ENCODE peak calls at places on chromosomes 2 and 18, in four cellular contexts. G is astrocyte of the cerebellum, C is astrocyte of the hippocampus, V is mucosa of gallbladder. X is an unnamed sample.

GRCh38 chr2:54084600-54084999 is 30.8 kb upstream of the ACYP2 start:
- DNase-seq in G (no peak), C (peak; percentile 31), V (no peak), X (no peak)

GRCh38 chr2:162265666-162266467 is 22.6 kb upstream of the FAP start:
- DNase-seq in G (no peak), C (no peak), V (no peak), X (no peak)

GRCh38 chr2:240640939-240641338 is 15.7 kb downstream of the GPR35 start:
- DNase-seq in G (no peak), V (no peak), C (peak; percentile 58), X (no peak)

GRCh38 chr18:72539861-72540260 is 4.3 kb downstream of the CBLN2 start:
- DNase-seq in C (no peak), V (no peak), G (no peak), X (no peak)

GRCh38 chr2:188813315-188813714 is 160.9 kb upstream of the COL3A1 start:
- DNase-seq in V (no peak), C (peak; percentile 6), G (peak; percentile 37), X (no peak)

GRCh38 chr2:23556929-23557328 is 171.9 kb downstream of the KLHL29 start:
- DNase-seq in V (no peak), G (no peak), C (no peak), X (no peak)

GRCh38 chr2:120803764-120804335 is 68.2 kb downstream of the GLI2 start:
- DNase-seq in C (peak; percentile 47), G (no peak), V (no peak), X (no peak)

GRCh38 chr2:54588244-54588899 is 132.2 kb downstream of the SPTBN1 start:
- DNase-seq in G (no peak), C (no peak), V (no peak), X (no peak)

GRCh38 chr2:222756362-222756831 is 84.9 kb downstream of the MOGAT1 start:
- DNase-seq in C (no peak), G (no peak), V (no peak), X (no peak)

GRCh38 chr2:211055438-211055837 is 499.0 kb downstream of the CPS1 start:
- DNase-seq in V (no peak), C (no peak), G (no peak), X (no peak)

GRCh38 chr2:157419031-157419580 is 24.8 kb downstream of the CYTIP start:
- DNase-seq in G (no peak), V (no peak), C (no peak), X (no peak)

GRCh38 chr18:75154259-75154658 is 54.7 kb downstream of the PTGR3 start:
- DNase-seq in C (no peak), G (no peak), V (no peak), X (no peak)

GRCh38 chr2:7866104-7866503 is 815.8 kb upstream of the ID2 start:
- DNase-seq in V (no peak), G (no peak), C (no peak), X (no peak)

GRCh38 chr2:218125626-218126080 is at the start of gene CXCR2:
- DNase-seq in V (no peak), G (no peak), C (no peak), X (no peak)

GRCh38 chr2:171347158-171347557 is 86.6 kb downstream of the METTL8 start:
- DNase-seq in G (no peak), C (peak; percentile 60), V (no peak), X (no peak)

GRCh38 chr2:186544255-186544675 is 45.6 kb upstream of the ITGAV start:
- DNase-seq in G (peak; percentile 76), C (peak; percentile 91), V (no peak), X (no peak)

GRCh38 chr2:241680827-241681599 is 5.6 kb downstream of the DTYMK start:
- DNase-seq in C (peak; percentile 90), G (peak; percentile 85), V (peak; percentile 25), X (no peak)

GRCh38 chr2:146451972-146452371 is 1392.9 kb upstream of the ACVR2A start:
- DNase-seq in C (no peak), V (no peak), G (no peak), X (no peak)

GRCh38 chr2:13040043-13040442 is 323.3 kb downstream of the TRIB2 start:
- DNase-seq in V (no peak), C (no peak), G (no peak), X (no peak)

GRCh38 chr18:61870151-61870550 is 22.7 kb downstream of the RNF152 start:
- DNase-seq in C (peak; percentile 20), G (no peak), V (peak; percentile 33), X (no peak)

GRCh38 chr2:28082131-28082530 is 191.6 kb downstream of the BABAM2 start:
- DNase-seq in V (no peak), G (peak; percentile 52), C (peak; percentile 72), X (no peak)

GRCh38 chr18:45951021-45951714 is 16.0 kb downstream of the EPG5 start:
- DNase-seq in G (peak; percentile 9), C (peak; percentile 66), V (no peak), X (no peak)

GRCh38 chr2:102664439-102665042 is 45.2 kb downstream of the SLC9A2 start:
- DNase-seq in G (no peak), C (peak; percentile 12), V (no peak), X (no peak)

GRCh38 chr2:239257511-239257937 is 143.3 kb downstream of the HDAC4 start:
- DNase-seq in C (peak; percentile 87), G (peak; percentile 75), V (no peak), X (no peak)

GRCh38 chr2:38248246-38248645 is 128.8 kb downstream of the ATL2 start:
- DNase-seq in V (no peak), C (no peak), G (peak; percentile 50), X (no peak)

GRCh38 chr2:239697765-239698164 is 296.9 kb upstream of the HDAC4 start:
- DNase-seq in C (no peak), V (no peak), G (no peak), X (no peak)